ENCODE peak calls at places on chromosomes 2 and 18, in ten cellular contexts. V is SK-N-SH; M is fibroblast of lung; J is CD8-positive, alpha-beta memory T cell; B is fibroblast of pulmonary artery; T is prostate gland; O is thoracic aorta; Y is brain microvascular endothelial cell; L is Caco-2; E is dorsolateral prefrontal cortex. N is an unnamed sample.

GRCh38 chr18:24064701-24065100 is 50.1 kb downstream of the TTC39C start:
- DNase-seq in V (no peak), M (no peak), J (no peak), B (no peak), T (no peak), O (no peak), Y (no peak), L (no peak), E (no peak), N (no peak)

GRCh38 chr2:207683438-207683837 is 28.0 kb upstream of the CCNYL1 start:
- DNase-seq in V (no peak), M (no peak), J (no peak), B (no peak), T (no peak), O (no peak), Y (peak), L (peak), E (no peak), N (no peak)

GRCh38 chr2:1049691-1050090 is 99.0 kb downstream of the SNTG2 start:
- DNase-seq in V (no peak), M (peak), J (no peak), B (peak), T (no peak), O (no peak), Y (peak), L (no peak), E (no peak), N (peak)

GRCh38 chr2:36812196-36812595 is 115.7 kb downstream of the VIT start:
- DNase-seq in V (peak), M (no peak), J (no peak), B (peak), T (no peak), O (no peak), Y (no peak), L (no peak), E (no peak), N (no peak)

GRCh38 chr2:115162454-115163293 is 720.2 kb downstream of the DPP10 start:
- DNase-seq in V (peak), M (no peak), J (no peak), B (no peak), T (no peak), O (no peak), Y (no peak), L (no peak), E (no peak), N (no peak)

GRCh38 chr2:230942920-230943896 is 18.2 kb upstream of the GPR55 start:
- DNase-seq in V (no peak), M (peak), J (peak), B (no peak), T (no peak), O (no peak), Y (no peak), L (no peak), E (no peak), N (no peak)

GRCh38 chr2:160736629-160737028 is 243.0 kb upstream of the RBMS1 start:
- DNase-seq in V (no peak), M (peak), J (no peak), B (peak), T (no peak), O (no peak), Y (peak), L (peak), E (no peak), N (peak)

GRCh38 chr18:45014047-45014501 is 333.4 kb downstream of the SETBP1 start:
- DNase-seq in V (peak), M (peak), J (no peak), B (peak), T (no peak), O (no peak), Y (peak), L (no peak), E (peak), N (peak)

GRCh38 chr18:49151482-49151881 is 200.7 kb upstream of the SMAD7 start:
- DNase-seq in V (peak), M (no peak), J (no peak), B (no peak), T (no peak), O (no peak), Y (no peak), L (no peak), E (no peak), N (no peak)

GRCh38 chr2:191748050-191748449 is 70.1 kb downstream of the NABP1 start:
- DNase-seq in V (no peak), M (peak), J (no peak), B (peak), T (no peak), O (no peak), Y (peak), L (no peak), E (no peak), N (peak)

GRCh38 chr18:48924621-48925601 is 25.9 kb downstream of the SMAD7 start:
- DNase-seq in V (no peak), M (no peak), J (no peak), B (peak), T (no peak), O (no peak), Y (no peak), L (no peak), E (no peak), N (no peak)

GRCh38 chr2:192669505-192670082 is 474.9 kb upstream of the TMEFF2 start:
- DNase-seq in V (no peak), M (no peak), J (no peak), B (no peak), T (no peak), O (no peak), Y (no peak), L (no peak), E (no peak), N (no peak)

GRCh38 chr2:149735237-149735958 is 147.8 kb upstream of the MMADHC start:
- DNase-seq in V (no peak), M (peak), J (no peak), B (peak), T (no peak), O (no peak), Y (no peak), L (no peak), E (no peak), N (no peak)

GRCh38 chr2:149733936-149734685 is 146.5 kb upstream of the MMADHC start:
- DNase-seq in V (peak), M (peak), J (no peak), B (peak), T (no peak), O (no peak), Y (peak), L (peak), E (no peak), N (no peak)

GRCh38 chr2:149732001-149732685 is 144.6 kb upstream of the MMADHC start:
- DNase-seq in V (no peak), M (peak), J (no peak), B (peak), T (no peak), O (peak), Y (peak), L (no peak), E (no peak), N (peak)

GRCh38 chr2:149731112-149731511 is 143.5 kb upstream of the MMADHC start:
- DNase-seq in V (no peak), M (peak), J (no peak), B (peak), T (no peak), O (no peak), Y (no peak), L (no peak), E (no peak), N (no peak)

GRCh38 chr2:149732730-149733290 is 145.2 kb upstream of the MMADHC start:
- DNase-seq in V (no peak), M (no peak), J (no peak), B (no peak), T (no peak), O (no peak), Y (no peak), L (no peak), E (no peak), N (no peak)
- H3K4me3 ChIP-seq in V (no peak), M (no peak), J (no peak), B (no peak), T (no peak), O (no peak), Y (no peak), L (no peak), E (no peak), N (no peak)

GRCh38 chr18:55856679-55857078 is 268.7 kb upstream of the TCF4 start:
- DNase-seq in V (no peak), M (no peak), J (no peak), B (no peak), T (no peak), O (no peak), Y (no peak), L (no peak), E (no peak), N (no peak)
- H3K4me3 ChIP-seq in V (no peak), M (no peak), J (no peak), B (no peak), T (no peak), O (no peak), Y (no peak), L (no peak), E (no peak), N (no peak)

DNA sequence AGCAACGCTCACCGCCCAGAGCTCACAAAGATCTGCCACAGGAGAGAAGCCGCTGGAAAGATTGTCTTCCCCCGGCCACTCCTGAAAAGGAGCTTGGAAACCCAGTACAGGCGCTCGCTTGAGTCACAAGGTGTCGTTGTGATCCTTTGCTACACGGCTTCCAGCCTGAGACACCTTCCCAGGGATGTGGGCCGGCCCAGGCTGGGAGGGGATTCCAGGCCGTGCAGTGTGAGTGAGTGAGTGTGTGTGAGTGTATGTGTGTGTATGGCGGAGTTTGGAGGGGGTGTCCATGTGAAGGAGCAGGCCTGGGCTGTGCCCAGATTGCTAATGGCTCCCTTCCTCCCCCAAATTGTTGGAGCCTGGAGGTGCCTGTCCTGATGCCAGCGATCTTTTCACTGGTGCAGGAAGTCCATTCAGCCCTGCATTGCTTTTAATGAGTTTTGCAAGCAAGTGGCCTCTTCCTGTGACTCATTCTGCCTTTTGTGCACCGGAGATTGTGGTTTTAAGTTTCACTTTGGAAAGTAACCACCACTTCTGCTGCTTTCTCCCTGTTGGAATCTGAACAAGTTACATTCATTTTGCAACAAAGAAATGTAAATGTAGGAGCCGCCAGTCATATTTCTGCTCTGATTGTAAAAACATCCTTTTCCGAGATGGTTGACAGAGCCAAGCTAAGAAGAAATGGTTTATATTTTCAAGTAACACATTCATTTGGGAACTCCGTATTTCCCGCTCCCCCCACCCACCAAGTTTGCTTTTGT is 83.7 kb downstream of the LPIN1 start:
- DNase-seq in V (peak), M (peak), J (peak), B (peak), T (peak), O (peak), Y (peak), L (peak), E (peak), N (peak)
- H3K4me3 ChIP-seq in V (peak), M (peak), J (peak), B (peak), T (peak), O (peak), Y (peak), L (no peak), E (peak), N (peak)

DNA sequence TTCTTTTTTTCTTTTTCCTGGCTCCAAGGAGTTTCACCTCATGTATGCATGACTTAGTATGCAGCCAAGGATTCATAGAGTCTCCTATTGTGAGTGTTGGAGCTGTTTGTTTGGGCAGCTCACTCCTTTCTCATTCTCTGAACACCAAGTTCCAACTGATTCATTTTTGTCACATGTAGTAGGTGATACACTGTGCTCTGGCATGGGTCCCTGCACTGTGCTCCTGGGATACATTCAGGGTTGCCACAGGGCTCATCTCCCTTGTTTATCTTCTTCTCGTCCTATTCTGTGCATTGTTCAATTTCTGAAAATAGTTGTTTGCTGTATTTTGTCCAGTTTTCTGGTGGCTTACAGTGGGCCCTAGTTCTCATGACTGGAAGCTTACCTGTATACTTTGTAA is 96.8 kb downstream of the ZNF407 start:
- DNase-seq in V (no peak), M (no peak), J (no peak), B (no peak), T (no peak), O (no peak), Y (no peak), L (no peak), E (no peak), N (no peak)
- H3K4me3 ChIP-seq in V (no peak), M (no peak), J (no peak), B (no peak), T (no peak), O (no peak), Y (no peak), L (no peak), E (no peak), N (no peak)

DNA sequence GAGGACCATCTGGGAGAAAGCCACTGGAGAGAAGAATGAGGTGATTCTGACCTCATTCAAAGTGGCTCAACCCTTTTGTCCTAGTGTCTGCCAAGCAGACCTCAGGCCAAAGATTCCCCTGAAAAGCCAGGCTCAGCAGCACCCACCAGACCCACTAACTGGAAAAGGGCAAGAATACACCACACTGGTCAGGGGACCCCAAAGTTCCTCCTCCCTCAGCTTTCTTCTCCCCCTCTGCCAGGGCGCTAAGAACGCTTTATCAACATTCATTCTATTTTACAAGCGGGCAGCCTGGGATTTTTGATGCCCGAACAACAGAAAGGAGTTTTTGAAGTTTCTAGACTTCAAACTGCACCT is 7.3 kb downstream of the PAX3 start:
- DNase-seq in V (no peak), M (no peak), J (no peak), B (no peak), T (no peak), O (no peak), Y (no peak), L (no peak), E (no peak), N (no peak)
- H3K4me3 ChIP-seq in V (no peak), M (no peak), J (no peak), B (no peak), T (no peak), O (no peak), Y (peak), L (no peak), E (no peak), N (no peak)

GRCh38 chr2:127100261-127101047 is 6.5 kb downstream of the BIN1 start:
- DNase-seq in V (no peak), M (peak), J (no peak), B (peak), T (no peak), O (no peak), Y (no peak), L (peak), E (peak), N (no peak)
- H3K4me3 ChIP-seq in V (no peak), M (no peak), J (no peak), B (no peak), T (no peak), O (no peak), Y (no peak), L (no peak), E (no peak), N (no peak)

DNA sequence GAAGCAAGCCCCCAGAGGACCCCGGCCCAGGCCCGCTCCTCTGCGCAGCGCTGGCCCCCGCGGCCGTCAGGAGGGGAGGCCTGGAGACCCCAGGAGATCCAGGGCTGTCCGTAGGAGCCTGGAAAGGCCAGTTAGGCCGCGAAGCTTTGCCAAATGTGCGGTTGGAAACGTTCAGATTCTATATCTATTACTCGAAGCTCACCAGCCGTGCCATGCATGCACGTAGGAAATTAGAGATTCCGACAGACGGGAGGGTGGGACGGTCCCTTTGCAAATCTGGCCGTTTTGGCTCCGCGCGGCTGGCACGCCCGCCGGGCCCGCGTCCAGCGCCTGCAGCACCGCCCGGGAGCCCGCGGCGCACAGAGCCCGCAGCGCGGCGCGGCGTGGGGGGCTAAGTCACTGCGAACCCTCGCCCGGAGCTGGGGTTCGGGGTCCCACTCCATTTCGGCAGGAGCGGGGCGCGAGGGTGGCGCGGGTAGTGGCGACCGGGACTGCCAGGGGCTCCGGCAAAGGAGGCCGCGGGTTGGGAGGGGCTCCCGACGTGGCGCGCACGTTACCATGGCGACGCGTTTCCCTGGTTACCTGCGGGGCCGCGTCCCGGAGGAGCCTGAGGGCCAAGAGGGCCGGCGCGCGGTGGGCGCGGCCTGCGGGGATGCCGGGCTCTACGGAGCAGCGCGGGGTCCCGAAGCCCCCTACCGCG is 488.6 kb upstream of the SMIM21 start:
- DNase-seq in V (peak), M (peak), J (no peak), B (no peak), T (no peak), O (no peak), Y (no peak), L (no peak), E (peak), N (no peak)
- H3K4me3 ChIP-seq in V (no peak), M (no peak), J (no peak), B (no peak), T (peak), O (peak), Y (peak), L (no peak), E (peak), N (peak)

GRCh38 chr2:96144481-96145027 is 686 bp downstream of the DUSP2 start:
- DNase-seq in V (no peak), M (no peak), J (peak), B (no peak), T (peak), O (no peak), Y (peak), L (peak), E (peak), N (no peak)
- H3K4me3 ChIP-seq in V (no peak), M (peak), J (peak), B (peak), T (peak), O (peak), Y (peak), L (peak), E (peak), N (peak)